ENCODE peak calls at places on chromosomes 12 and 14, in eight cellular contexts. One of them, this sample, is unnamed.

GRCh38 chr12:15227004-15227679 is 5.9 kb upstream of the RERG start:
- DNase-seq in progenitor cell of endocrine pancreas: no peak
- DNase-seq in NCI-H748 treated with DMSO at 0.1 percent for 48 hours: no peak
- DNase-seq in stimulated activated CD4-positive, alpha-beta T cell treated with anti-CD3 and anti-CD28 coated beads, TNF-alpha, amount 100 ng/mL, for 48 hours: no peak
- DNase-seq in choroid plexus epithelial cell: peak
- DNase-seq in ureter: no peak
- DNase-seq in M059J: peak
- DNase-seq in colonic mucosa: peak
- DNase-seq in this sample: peak

GRCh38 chr12:75842119-75842518 is 189.5 kb downstream of the PHLDA1 start:
- DNase-seq in progenitor cell of endocrine pancreas: no peak
- DNase-seq in NCI-H748 treated with DMSO at 0.1 percent for 48 hours: no peak
- DNase-seq in stimulated activated CD4-positive, alpha-beta T cell treated with anti-CD3 and anti-CD28 coated beads, TNF-alpha, amount 100 ng/mL, for 48 hours: no peak
- DNase-seq in choroid plexus epithelial cell: no peak
- DNase-seq in ureter: no peak
- DNase-seq in M059J: no peak
- DNase-seq in colonic mucosa: no peak
- DNase-seq in this sample: peak

GRCh38 chr12:57039016-57039798 is 10.7 kb downstream of the MYO1A start:
- DNase-seq in progenitor cell of endocrine pancreas: no peak
- DNase-seq in NCI-H748 treated with DMSO at 0.1 percent for 48 hours: no peak
- DNase-seq in stimulated activated CD4-positive, alpha-beta T cell treated with anti-CD3 and anti-CD28 coated beads, TNF-alpha, amount 100 ng/mL, for 48 hours: no peak
- DNase-seq in choroid plexus epithelial cell: no peak
- DNase-seq in ureter: no peak
- DNase-seq in M059J: no peak
- DNase-seq in colonic mucosa: no peak
- DNase-seq in this sample: no peak

GRCh38 chr12:15856097-15856982 is 25.8 kb upstream of the STRAP start:
- DNase-seq in progenitor cell of endocrine pancreas: peak
- DNase-seq in NCI-H748 treated with DMSO at 0.1 percent for 48 hours: peak
- DNase-seq in stimulated activated CD4-positive, alpha-beta T cell treated with anti-CD3 and anti-CD28 coated beads, TNF-alpha, amount 100 ng/mL, for 48 hours: peak
- DNase-seq in choroid plexus epithelial cell: peak
- DNase-seq in ureter: peak
- DNase-seq in M059J: peak
- DNase-seq in colonic mucosa: peak
- DNase-seq in this sample: peak

GRCh38 chr14:36718216-36718615 is 56.6 kb downstream of the PAX9 start:
- DNase-seq in progenitor cell of endocrine pancreas: no peak
- DNase-seq in NCI-H748 treated with DMSO at 0.1 percent for 48 hours: no peak
- DNase-seq in stimulated activated CD4-positive, alpha-beta T cell treated with anti-CD3 and anti-CD28 coated beads, TNF-alpha, amount 100 ng/mL, for 48 hours: no peak
- DNase-seq in choroid plexus epithelial cell: peak
- DNase-seq in ureter: no peak
- DNase-seq in M059J: no peak
- DNase-seq in colonic mucosa: no peak
- DNase-seq in this sample: no peak

GRCh38 chr14:89498836-89499235 is 81.8 kb upstream of the FOXN3 start:
- DNase-seq in progenitor cell of endocrine pancreas: no peak
- DNase-seq in NCI-H748 treated with DMSO at 0.1 percent for 48 hours: no peak
- DNase-seq in stimulated activated CD4-positive, alpha-beta T cell treated with anti-CD3 and anti-CD28 coated beads, TNF-alpha, amount 100 ng/mL, for 48 hours: no peak
- DNase-seq in choroid plexus epithelial cell: no peak
- DNase-seq in ureter: no peak
- DNase-seq in M059J: no peak
- DNase-seq in colonic mucosa: no peak
- DNase-seq in this sample: no peak

GRCh38 chr14:75543258-75543657 is 21.0 kb downstream of the BATF start:
- DNase-seq in progenitor cell of endocrine pancreas: no peak
- DNase-seq in NCI-H748 treated with DMSO at 0.1 percent for 48 hours: no peak
- DNase-seq in stimulated activated CD4-positive, alpha-beta T cell treated with anti-CD3 and anti-CD28 coated beads, TNF-alpha, amount 100 ng/mL, for 48 hours: no peak
- DNase-seq in choroid plexus epithelial cell: no peak
- DNase-seq in ureter: no peak
- DNase-seq in M059J: no peak
- DNase-seq in colonic mucosa: no peak
- DNase-seq in this sample: no peak

GRCh38 chr14:20305265-20306078 is at the start of gene TTC5:
- DNase-seq in progenitor cell of endocrine pancreas: peak
- DNase-seq in NCI-H748 treated with DMSO at 0.1 percent for 48 hours: peak
- DNase-seq in stimulated activated CD4-positive, alpha-beta T cell treated with anti-CD3 and anti-CD28 coated beads, TNF-alpha, amount 100 ng/mL, for 48 hours: peak
- DNase-seq in choroid plexus epithelial cell: peak
- DNase-seq in ureter: peak
- DNase-seq in M059J: peak
- DNase-seq in colonic mucosa: peak
- DNase-seq in this sample: peak

GRCh38 chr12:92597997-92598396 is 104.8 kb upstream of the PLEKHG7 start:
- DNase-seq in progenitor cell of endocrine pancreas: no peak
- DNase-seq in NCI-H748 treated with DMSO at 0.1 percent for 48 hours: no peak
- DNase-seq in stimulated activated CD4-positive, alpha-beta T cell treated with anti-CD3 and anti-CD28 coated beads, TNF-alpha, amount 100 ng/mL, for 48 hours: no peak
- DNase-seq in choroid plexus epithelial cell: peak
- DNase-seq in ureter: no peak
- DNase-seq in M059J: peak
- DNase-seq in colonic mucosa: no peak
- DNase-seq in this sample: no peak